ENCODE peak calls at places on chromosomes 12 and 14, in five cellular contexts. T, D, C, K and O are unnamed samples.

GRCh38 chr12:82554529-82554928 is 132.2 kb upstream of the TMTC2 start:
- DNase-seq in T (no peak), D (no peak), C (no peak), K (peak), O (peak)

GRCh38 chr14:51684760-51685159 is 33.0 kb downstream of the FRMD6 start:
- DNase-seq in T (no peak), D (no peak), C (no peak), K (no peak), O (no peak)

GRCh38 chr12:20280515-20280914 is 87.8 kb upstream of the PDE3A start:
- DNase-seq in T (no peak), D (no peak), C (no peak), K (no peak), O (no peak)

GRCh38 chr12:98814254-98814653 is 169.2 kb downstream of the APAF1 start:
- DNase-seq in T (no peak), D (peak), C (no peak), K (no peak), O (no peak)

GRCh38 chr14:59377991-59378720 is 87.0 kb downstream of the GPR135 start:
- DNase-seq in T (no peak), D (no peak), C (no peak), K (no peak), O (no peak)

GRCh38 chr12:92921877-92922276 is 7.2 kb downstream of the EEA1 start:
- DNase-seq in T (no peak), D (no peak), C (no peak), K (peak), O (peak)

GRCh38 chr12:8609061-8609570 is 3.5 kb downstream of the AICDA start:
- DNase-seq in T (peak), D (peak), C (peak), K (peak), O (no peak)

GRCh38 chr12:108341356-108341755 is 2.2 kb upstream of the CMKLR1 start:
- DNase-seq in T (no peak), D (no peak), C (no peak), K (no peak), O (no peak)

GRCh38 chr12:4267904-4268548 is 5.5 kb upstream of the CCND2 start:
- DNase-seq in T (no peak), D (no peak), C (no peak), K (no peak), O (no peak)

GRCh38 chr14:77026166-77026929 is 2.2 kb downstream of the IRF2BPL start:
- DNase-seq in T (peak), D (peak), C (peak), K (no peak), O (no peak)

GRCh38 chr14:49623941-49624806 is 3.6 kb downstream of the MGAT2 start:
- DNase-seq in T (no peak), D (peak), C (no peak), K (peak), O (no peak)

GRCh38 chr12:122874081-122874480 is 21.8 kb downstream of the VPS37B start:
- DNase-seq in T (peak), D (no peak), C (peak), K (no peak), O (no peak)